ENCODE peak calls at places on chromosomes 1 and 21, in four cellular contexts. J is left ventricle myocardium inferior, Y is prostate gland, C is H9. F is an unnamed sample. For H3K4me1, the result is how much of the 10 kb centered on the place peaks cover.

GRCh38 chr21:35324372-35325220 is 275.5 kb upstream of the RUNX1 start:
- DNase-seq in J (no peak), C (no peak), Y (peak), F (no peak)

GRCh38 chr1:58991305-58991704 is 207.5 kb upstream of the JUN start:
- DNase-seq in C (no peak), J (no peak), Y (no peak), F (no peak)

GRCh38 chr1:240122639-240123604 is 31.2 kb downstream of the FMN2 start:
- DNase-seq in Y (no peak), C (no peak), J (no peak), F (no peak)

GRCh38 chr1:83705091-83705490 is 293.8 kb downstream of the TTLL7 start:
- DNase-seq in J (no peak), Y (no peak), C (no peak), F (no peak)

GRCh38 chr1:62784509-62785365 is 805 bp downstream of the ATG4C start:
- DNase-seq in C (no peak), Y (no peak), J (no peak), F (peak)

GRCh38 chr21:29973258-29973657 is 33.5 kb upstream of the GRIK1 start:
- DNase-seq in Y (no peak), J (no peak), C (no peak), F (no peak)

GRCh38 chr1:240691521-240692338 is 79.8 kb upstream of the GREM2 start:
- DNase-seq in C (peak), Y (no peak), J (no peak), F (peak)

GRCh38 chr21:45617021-45617930 is 26.2 kb upstream of the PCBP3 start:
- DNase-seq in Y (no peak), C (peak), J (no peak), F (no peak)

GRCh38 chr1:161209790-161210409 is 5.2 kb upstream of the FCER1G start:
- DNase-seq in J (peak), Y (peak), C (peak), F (peak)

GRCh38 chr21:37076087-37076486 is 3.0 kb downstream of the TTC3 start:
- DNase-seq in Y (no peak), C (no peak), J (no peak), F (no peak)

GRCh38 chr21:35088235-35088865 is 39.2 kb upstream of the RUNX1 start:
- DNase-seq in C (no peak), J (no peak), Y (no peak), F (no peak)

DNA sequence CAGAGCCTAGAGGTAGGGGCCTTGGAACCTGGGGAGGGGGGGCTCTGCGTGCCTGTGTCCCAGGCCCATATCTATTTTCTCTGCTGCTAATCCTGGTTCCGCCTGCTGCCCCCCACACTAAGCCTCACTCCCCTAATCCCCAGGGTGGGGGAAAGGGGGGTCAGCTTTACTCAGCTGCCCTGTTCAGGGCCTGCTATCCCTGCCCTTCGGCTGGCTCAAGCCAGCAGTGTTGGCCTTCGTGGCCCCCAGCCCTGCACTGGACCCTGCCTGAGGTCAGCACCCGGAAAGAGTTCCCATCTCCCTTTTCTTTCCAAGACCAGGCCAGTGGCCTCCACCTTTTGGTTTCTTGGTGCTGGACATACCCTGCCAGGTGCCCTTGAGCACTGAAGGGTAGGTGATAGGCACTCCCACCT is 8.4 kb downstream of the ZBTB7B start:
- DNase-seq in J (no peak), Y (no peak), C (no peak), F (no peak)
- H3K4me1 ChIP-seq in J (half or more), Y (under half), C (under half), F (under half)

GRCh38 chr1:231592809-231593208 is 33.8 kb upstream of the DISC1 start:
- DNase-seq in J (no peak), C (no peak), Y (no peak), F (no peak)

GRCh38 chr1:231594123-231594522 is 32.5 kb upstream of the DISC1 start:
- DNase-seq in C (no peak), J (no peak), Y (no peak), F (no peak)

GRCh38 chr1:231591466-231591865 is 35.1 kb upstream of the DISC1 start:
- DNase-seq in C (no peak), Y (no peak), J (no peak), F (no peak)

GRCh38 chr1:231596337-231596791 is 30.2 kb upstream of the DISC1 start:
- DNase-seq in J (no peak), C (no peak), Y (no peak), F (peak)

DNA sequence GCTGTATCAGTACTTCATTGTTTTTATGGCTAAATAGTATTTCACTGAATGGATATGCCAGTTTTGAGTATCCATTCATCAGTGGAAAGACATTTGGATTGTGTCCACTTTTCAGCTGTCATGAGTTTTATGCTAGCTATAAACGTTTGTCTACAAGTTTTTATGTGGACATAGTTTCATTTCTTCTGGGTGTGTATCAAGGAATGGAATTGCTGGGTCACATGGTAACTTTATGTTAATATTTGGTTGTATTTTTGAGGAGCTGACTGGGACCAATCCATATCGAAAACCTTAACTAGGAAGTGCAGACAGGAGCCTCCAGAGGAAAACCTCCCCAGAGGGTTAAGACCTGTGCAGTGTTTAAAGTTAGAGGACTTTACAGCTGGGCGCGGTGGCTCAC is 31.8 kb upstream of the DISC1 start:
- DNase-seq in Y (no peak), C (no peak), J (no peak), F (no peak)
- H3K4me1 ChIP-seq in Y (under half), C (under half), J (under half), F (under half)

DNA sequence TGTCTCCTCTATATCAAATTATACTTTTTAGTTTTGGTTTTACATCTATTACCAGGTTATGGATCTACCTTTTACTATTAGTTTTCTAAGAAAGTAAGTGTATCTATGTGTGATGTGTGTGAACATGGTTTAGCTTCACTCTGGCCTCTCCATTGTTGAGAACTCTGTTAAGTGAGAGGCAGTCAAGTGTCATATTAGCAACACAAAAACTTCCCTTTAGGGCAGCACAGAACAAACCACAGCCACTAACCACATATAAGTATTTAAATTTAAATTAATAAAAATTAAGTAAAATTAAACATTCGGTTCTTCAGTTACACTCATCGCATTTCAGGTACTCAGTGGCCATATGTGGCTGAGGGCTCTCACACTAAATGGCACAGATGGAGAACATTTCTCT is 96.6 kb downstream of the DPYD start:
- DNase-seq in Y (no peak), J (no peak), C (no peak), F (no peak)
- H3K4me1 ChIP-seq in Y (under half), J (under half), C (under half), F (under half)

GRCh38 chr1:228866498-228866897 is 131.2 kb downstream of the RHOU start:
- DNase-seq in J (no peak), C (peak), Y (no peak), F (no peak)
- H3K4me1 ChIP-seq in J (under half), C (under half), Y (under half), F (under half)

GRCh38 chr1:227732586-227733308 is 2.4 kb downstream of the JMJD4 start:
- DNase-seq in C (peak), J (no peak), Y (no peak), F (no peak)
- H3K4me1 ChIP-seq in C (under half), J (half or more), Y (under half), F (under half)

GRCh38 chr1:147215540-147215916 is 9.6 kb downstream of the FMO5 start:
- DNase-seq in Y (no peak), C (no peak), J (no peak), F (no peak)

GRCh38 chr1:147214842-147215539 is 10.1 kb downstream of the FMO5 start:
- DNase-seq in Y (no peak), J (no peak), C (no peak), F (no peak)

GRCh38 chr1:147213271-147213670 is 11.9 kb downstream of the FMO5 start:
- DNase-seq in C (no peak), J (no peak), Y (no peak), F (no peak)

GRCh38 chr1:147211577-147211976 is 13.6 kb downstream of the FMO5 start:
- DNase-seq in J (no peak), Y (no peak), C (no peak), F (no peak)

GRCh38 chr1:147217142-147217541 is 8.0 kb downstream of the FMO5 start:
- DNase-seq in C (no peak), Y (no peak), J (no peak), F (no peak)
- H3K4me1 ChIP-seq in C (under half), Y (under half), J (under half), F (under half)

GRCh38 chr1:53328490-53329182 is 766 bp upstream of the LRP8 start:
- DNase-seq in C (peak), Y (no peak), J (no peak), F (no peak)
- H3K4me1 ChIP-seq in C (under half), Y (under half), J (under half), F (under half)

GRCh38 chr1:54277451-54278355 is 77.7 kb downstream of the MRPL37 start:
- DNase-seq in J (no peak), Y (peak), C (no peak), F (no peak)
- H3K4me1 ChIP-seq in J (half or more), Y (under half), C (under half), F (under half)

GRCh38 chr1:214004014-214004413 is 16.2 kb downstream of the PROX1 start:
- DNase-seq in J (no peak), C (no peak), Y (no peak), F (no peak)
- H3K4me1 ChIP-seq in J (under half), C (under half), Y (under half), F (under half)

GRCh38 chr1:52436817-52437216 is 32.4 kb downstream of the PRPF38A start:
- DNase-seq in Y (no peak), J (no peak), C (no peak), F (no peak)
- H3K4me1 ChIP-seq in Y (under half), J (under half), C (under half), F (under half)

F was measured in A673.